ENCODE peak calls at places on chromosomes 7 and 10, in four cellular contexts. X is colonic mucosa; F is A549; N is CD8-positive, alpha-beta T cell. H is an unnamed sample. For H3K4me1, the result is how much of the 10 kb centered on the place peaks cover.

GRCh38 chr7:150420242-150420641 is 30.2 kb upstream of the GIMAP8 start:
- DNase-seq in X (no peak), F (no peak), N (no peak), H (peak)

GRCh38 chr7:106621393-106622132 is 39.4 kb downstream of the CCDC71L start:
- DNase-seq in X (no peak), F (no peak), N (no peak), H (no peak)

GRCh38 chr10:124974131-124974530 is 32.2 kb downstream of the ZRANB1 start:
- DNase-seq in X (no peak), F (no peak), N (no peak), H (no peak)

GRCh38 chr7:66013938-66014337 is 31.9 kb upstream of the GUSB start:
- DNase-seq in X (no peak), F (peak), N (no peak), H (peak)

GRCh38 chr7:36597099-36597773 is 127.1 kb downstream of the AOAH start:
- DNase-seq in X (no peak), F (peak), N (no peak), H (no peak)

GRCh38 chr10:31602541-31603244 is 283.7 kb downstream of the ZEB1 start:
- DNase-seq in X (peak), F (peak), N (no peak), H (peak)

GRCh38 chr10:57891201-57892006 is 376.3 kb downstream of the IPMK start:
- DNase-seq in X (peak), F (no peak), N (no peak), H (peak)

GRCh38 chr7:14000247-14000646 is 10.8 kb upstream of the ETV1 start:
- DNase-seq in X (no peak), F (no peak), N (no peak), H (no peak)

GRCh38 chr10:11642558-11642957 is 31.1 kb upstream of the USP6NL start:
- DNase-seq in X (no peak), F (no peak), N (no peak), H (no peak)

GRCh38 chr10:86673216-86673826 is 5.0 kb downstream of the LDB3 start:
- DNase-seq in X (no peak), F (no peak), N (no peak), H (no peak)

GRCh38 chr7:16644624-16644986 is 949 bp downstream of the ANKMY2 start:
- DNase-seq in X (no peak), F (peak), N (peak), H (peak)

GRCh38 chr7:120475994-120476393 is 203.0 kb downstream of the KCND2 start:
- DNase-seq in X (no peak), F (no peak), N (no peak), H (no peak)

GRCh38 chr10:69503001-69503895 is 52.0 kb downstream of the TSPAN15 start:
- DNase-seq in X (peak), F (no peak), N (no peak), H (no peak)

GRCh38 chr7:73742753-73743641 is 4.4 kb upstream of the ABHD11 start:
- DNase-seq in X (peak), F (peak), N (no peak), H (peak)

GRCh38 chr7:98831641-98832221 is 38.1 kb downstream of the TMEM130 start:
- DNase-seq in X (no peak), F (peak), N (peak), H (no peak)

GRCh38 chr10:1643161-1643910 is 94.0 kb downstream of the ADARB2 start:
- DNase-seq in X (no peak), F (peak), N (no peak), H (peak)

GRCh38 chr10:69911571-69912528 is 110.1 kb downstream of the COL13A1 start:
- DNase-seq in X (no peak), F (no peak), N (no peak), H (no peak)

GRCh38 chr7:143499246-143499645 is 21.6 kb downstream of the TAS2R41 start:
- DNase-seq in X (peak), F (no peak), N (no peak), H (peak)

GRCh38 chr7:28619256-28619655 is 206.9 kb downstream of the CREB5 start:
- DNase-seq in X (no peak), F (no peak), N (no peak), H (no peak)

GRCh38 chr7:101814081-101814995 is 3.1 kb upstream of the CUX1 start:
- DNase-seq in X (peak), F (peak), N (peak), H (peak)

GRCh38 chr10:45003432-45004000 is 2.8 kb downstream of the ZNF22 start:
- DNase-seq in X (no peak), F (no peak), N (no peak), H (no peak)

GRCh38 chr7:32958046-32959025 is 1.1 kb downstream of the FKBP9 start:
- DNase-seq in X (peak), F (peak), N (no peak), H (peak)

GRCh38 chr7:102473271-102473991 is 5.3 kb downstream of the POLR2J start:
- DNase-seq in X (no peak), F (no peak), N (no peak), H (peak)

GRCh38 chr7:83749495-83749894 is 100.6 kb upstream of the SEMA3E start:
- DNase-seq in X (no peak), F (no peak), N (no peak), H (no peak)

GRCh38 chr7:152856351-152856750 is 96.8 kb downstream of the ACTR3B start:
- DNase-seq in X (no peak), F (no peak), N (no peak), H (no peak)

GRCh38 chr10:338176-339037 is 203.2 kb downstream of the ZMYND11 start:
- DNase-seq in X (no peak), F (peak), N (no peak), H (no peak)

GRCh38 chr10:106436123-106436740 is 728.3 kb downstream of the SORCS1 start:
- DNase-seq in X (no peak), F (no peak), N (no peak), H (no peak)

GRCh38 chr7:155652156-155653124 is 8.0 kb downstream of the RBM33 start:
- DNase-seq in X (no peak), F (no peak), N (no peak), H (no peak)

GRCh38 chr7:128266891-128267839 is 26.1 kb downstream of the LEP start:
- DNase-seq in X (peak), F (no peak), N (no peak), H (peak)

GRCh38 chr7:154571772-154572171 is 431.2 kb downstream of the PAXIP1 start:
- DNase-seq in X (no peak), F (no peak), N (no peak), H (no peak)

GRCh38 chr10:88693392-88694020 is 12.5 kb upstream of the LIPK start:
- DNase-seq in X (no peak), F (peak), N (no peak), H (no peak)

GRCh38 chr7:98175260-98175604 is 36.0 kb upstream of the BHLHA15 start:
- DNase-seq in X (no peak), F (no peak), N (no peak), H (no peak)

GRCh38 chr7:32539917-32540544 is 44.7 kb downstream of the AVL9 start:
- DNase-seq in X (no peak), F (no peak), N (no peak), H (no peak)

GRCh38 chr7:18762189-18762588 is 266.6 kb downstream of the HDAC9 start:
- DNase-seq in X (no peak), F (no peak), N (no peak), H (no peak)

GRCh38 chr7:17564678-17565209 is 266.3 kb downstream of the AHR start:
- DNase-seq in X (no peak), F (no peak), N (no peak), H (no peak)

GRCh38 chr7:22696672-22697071 is 30.3 kb upstream of the IL6 start:
- DNase-seq in X (no peak), F (no peak), N (no peak), H (no peak)

GRCh38 chr10:132667613-132668394 is 118.1 kb downstream of the NKX6-2 start:
- DNase-seq in X (no peak), F (peak), N (no peak), H (no peak)
- H3K4me3 ChIP-seq in X (no peak), F (no peak), N (no peak), H (no peak)

DNA sequence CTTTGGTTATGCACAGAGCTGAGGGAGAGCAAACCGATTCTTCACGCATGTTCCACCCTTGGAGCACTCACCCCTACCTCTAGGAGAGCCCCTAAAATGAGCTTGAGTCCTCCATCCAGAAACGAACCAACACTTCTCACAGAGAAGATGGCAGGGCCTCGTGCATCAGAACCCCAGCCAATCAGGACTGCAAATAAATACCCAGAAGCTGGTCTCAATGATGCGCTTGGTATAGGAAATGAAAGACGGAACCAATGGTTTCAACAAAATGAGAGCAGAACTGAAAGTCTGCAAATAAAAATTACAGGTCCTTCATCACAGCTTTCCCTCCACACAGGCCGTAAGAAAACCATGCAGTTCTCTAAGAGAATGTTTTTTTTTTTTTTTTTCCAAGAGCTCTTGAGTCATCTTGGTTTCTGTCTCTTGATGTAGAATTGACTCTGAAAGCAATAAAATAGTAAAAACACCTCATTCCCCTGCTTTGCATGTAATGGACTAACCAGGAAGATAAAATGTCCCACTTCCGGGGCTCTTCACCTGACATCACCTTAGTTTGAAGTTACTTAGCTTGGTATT is 23.8 kb downstream of the KLF6 start:
- DNase-seq in X (peak), F (no peak), N (peak), H (peak)
- H3K4me1 ChIP-seq in X (under half), F (half or more), N (under half), H (under half)

DNA sequence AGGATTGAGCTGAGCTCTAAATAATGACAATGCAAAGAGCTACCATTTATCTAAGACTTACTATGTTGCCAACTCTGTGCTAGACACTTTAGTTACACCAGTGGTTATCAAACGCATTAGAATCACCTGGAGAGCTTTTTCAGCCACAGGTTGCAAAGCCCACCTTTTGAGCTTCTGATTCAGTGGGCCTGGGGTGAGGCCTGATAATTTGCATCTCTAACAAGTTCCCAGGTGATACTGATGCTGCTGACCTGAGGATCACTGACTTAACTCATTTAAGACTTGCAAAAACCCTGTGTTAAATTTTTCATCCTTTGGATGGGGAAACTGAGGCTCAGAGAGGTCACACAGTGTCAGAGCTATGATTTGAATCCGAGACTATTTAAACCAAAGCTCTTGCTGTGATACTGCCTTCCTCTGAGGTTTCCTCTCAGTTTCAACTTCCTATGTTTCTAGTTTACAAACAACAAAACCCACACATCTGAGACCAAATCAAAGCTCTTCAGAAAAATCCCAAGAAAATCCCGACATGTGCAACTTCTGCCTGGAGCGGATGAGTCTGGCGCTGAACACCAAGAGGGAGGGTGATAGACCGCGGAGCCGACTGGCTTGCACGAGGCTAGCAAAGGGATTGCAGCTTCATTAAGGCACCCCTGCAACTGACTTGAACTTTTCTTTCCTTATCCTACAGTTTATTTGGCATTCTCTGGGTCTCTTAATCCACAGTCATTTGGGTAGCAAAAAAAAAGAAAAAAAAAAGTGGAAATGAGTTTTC is 124.9 kb downstream of the CYP26A1 start:
- DNase-seq in X (no peak), F (no peak), N (no peak), H (peak)
- H3K4me3 ChIP-seq in X (peak), F (peak), N (no peak), H (peak)

DNA sequence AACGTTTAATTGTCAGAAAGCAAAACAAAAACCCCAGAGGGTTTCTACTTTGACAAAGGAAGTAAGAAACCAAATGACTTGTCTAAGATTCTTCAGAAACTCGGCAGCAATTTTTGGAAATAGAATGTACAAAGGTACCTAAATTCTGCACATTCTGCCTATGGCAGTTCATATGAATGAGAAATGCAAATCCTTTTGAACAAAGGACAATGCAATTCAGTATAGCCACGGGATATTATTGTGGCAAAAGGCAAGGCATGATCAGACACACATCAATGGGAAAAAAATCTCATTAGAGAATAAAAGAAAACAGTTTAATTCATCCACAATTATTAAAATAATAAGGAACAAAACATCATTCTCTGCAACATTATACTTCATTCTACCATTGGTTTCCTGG is 93.4 kb downstream of the SEMA3C start:
- DNase-seq in X (no peak), F (no peak), N (no peak), H (no peak)
- H3K4me1 ChIP-seq in X (under half), F (half or more), N (under half), H (under half)

DNA sequence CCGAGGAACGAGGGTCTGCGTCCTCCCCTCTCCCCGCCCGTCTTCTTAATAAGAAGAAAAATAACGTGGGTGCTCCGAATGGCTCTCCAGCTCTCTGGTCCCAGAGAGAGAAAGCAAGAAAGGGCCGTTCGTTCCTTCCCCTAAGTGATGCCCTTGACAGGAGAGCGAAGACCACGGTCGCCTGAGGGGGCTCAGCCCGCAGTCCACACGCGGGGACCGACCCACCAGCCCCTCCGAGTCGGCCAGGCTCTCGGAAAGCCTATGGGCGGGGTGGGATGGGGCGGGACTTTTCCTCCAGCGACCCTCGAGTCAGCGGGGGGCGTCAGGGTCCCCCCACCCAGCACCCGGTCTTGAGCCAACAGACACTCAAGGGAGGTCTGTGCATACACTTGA is 53.2 kb upstream of the FHIP2A start:
- DNase-seq in X (peak), F (no peak), N (no peak), H (no peak)
- H3K4me3 ChIP-seq in X (no peak), F (peak), N (no peak), H (peak)

GRCh38 chr7:55533729-55534080 is 38.6 kb downstream of the VOPP1 start:
- DNase-seq in X (no peak), F (no peak), N (no peak), H (no peak)
- H3K4me1 ChIP-seq in X (under half), F (under half), N (half or more), H (under half)

GRCh38 chr10:114724295-114724694 is 66.2 kb upstream of the ABLIM1 start:
- DNase-seq in X (no peak), F (peak), N (no peak), H (no peak)
- H3K4me3 ChIP-seq in X (no peak), F (no peak), N (no peak), H (no peak)

GRCh38 chr7:157339777-157340677 is 3.2 kb downstream of the DNAJB6 start:
- DNase-seq in X (peak), F (peak), N (peak), H (peak)
- H3K4me1 ChIP-seq in X (under half), F (under half), N (under half), H (under half)

GRCh38 chr10:78338717-78339116 is 305.1 kb downstream of the RPS24 start:
- DNase-seq in X (peak), F (no peak), N (no peak), H (no peak)

GRCh38 chr10:78343266-78343665 is 309.6 kb downstream of the RPS24 start:
- DNase-seq in X (peak), F (no peak), N (peak), H (no peak)

GRCh38 chr10:78342787-78343186 is 309.1 kb downstream of the RPS24 start:
- DNase-seq in X (peak), F (no peak), N (peak), H (no peak)

GRCh38 chr10:78339251-78339650 is 305.6 kb downstream of the RPS24 start:
- DNase-seq in X (peak), F (no peak), N (no peak), H (no peak)

DNA sequence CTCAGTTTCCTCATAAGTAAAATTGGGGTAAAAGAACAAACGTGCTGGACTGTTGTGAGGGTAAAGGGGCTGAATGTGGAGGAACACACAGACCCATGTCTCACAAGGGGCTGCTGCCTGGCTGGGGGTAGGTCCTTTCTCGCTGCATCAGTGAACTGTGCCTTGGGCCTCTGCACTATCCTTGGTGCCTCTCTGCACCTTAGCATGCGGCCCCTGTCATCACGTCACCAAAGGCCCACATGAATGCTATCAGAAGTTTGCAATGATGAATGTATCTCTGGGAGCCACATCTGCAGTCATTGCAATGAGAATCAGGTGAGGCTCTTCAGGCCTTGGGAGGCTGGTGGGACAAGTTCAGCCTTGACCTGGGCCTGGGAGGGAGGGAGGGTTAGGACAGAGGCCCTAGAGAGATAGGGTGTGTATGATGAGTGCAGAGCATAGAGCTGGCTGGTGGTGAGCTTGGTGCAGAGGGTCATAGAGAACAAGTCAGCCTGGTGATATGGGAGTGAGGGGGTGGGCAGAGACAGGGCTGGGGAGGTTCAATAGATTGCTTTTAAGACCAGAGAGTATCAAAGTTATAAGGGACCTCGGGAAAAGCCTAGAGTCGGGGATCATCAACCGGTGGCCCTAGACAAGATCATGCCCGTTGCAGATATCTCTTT is 308.4 kb downstream of the RPS24 start:
- DNase-seq in X (peak), F (no peak), N (peak), H (no peak)
- H3K4me3 ChIP-seq in X (no peak), F (no peak), N (no peak), H (no peak)

GRCh38 chr10:75102830-75103673 is 8.4 kb upstream of the SAMD8 start:
- DNase-seq in X (no peak), F (no peak), N (no peak), H (no peak)
- H3K4me1 ChIP-seq in X (under half), F (under half), N (under half), H (under half)

H was measured in hepatocyte.